ENCODE peak calls at places on chromosomes 11 and 22, in five cellular contexts. One of them, this sample, is unnamed. For H3K36me3, the result is how much of the 10 kb centered on the place peaks cover.

GRCh38 chr11:67584205-67584880 is 731 bp downstream of the GSTP1 start:
- DNase-seq in DND-41: peak
- DNase-seq in BE2C: peak
- DNase-seq in small intestine: peak
- DNase-seq in mucosa of descending colon: peak
- DNase-seq in this sample: no peak

GRCh38 chr11:119509277-119509841 is 86.4 kb upstream of the THY1 start:
- DNase-seq in BE2C: no peak
- DNase-seq in DND-41: no peak
- DNase-seq in mucosa of descending colon: no peak
- DNase-seq in small intestine: no peak
- DNase-seq in this sample: no peak

GRCh38 chr22:29933619-29934018 is 50.6 kb downstream of the MTMR3 start:
- DNase-seq in mucosa of descending colon: no peak
- DNase-seq in DND-41: no peak
- DNase-seq in small intestine: no peak
- DNase-seq in BE2C: no peak
- DNase-seq in this sample: no peak

GRCh38 chr11:134372961-134373360 is 39.1 kb downstream of the B3GAT1 start:
- DNase-seq in small intestine: no peak
- DNase-seq in DND-41: no peak
- DNase-seq in mucosa of descending colon: peak
- DNase-seq in BE2C: no peak
- DNase-seq in this sample: no peak

GRCh38 chr11:70247710-70248072 is 22.8 kb upstream of the PPFIA1 start:
- DNase-seq in BE2C: no peak
- DNase-seq in DND-41: no peak
- DNase-seq in small intestine: no peak
- DNase-seq in mucosa of descending colon: no peak
- DNase-seq in this sample: no peak

GRCh38 chr11:67608486-67608885 is 1.8 kb downstream of the NDUFV1 start:
- DNase-seq in BE2C: no peak
- DNase-seq in small intestine: no peak
- DNase-seq in DND-41: no peak
- DNase-seq in mucosa of descending colon: peak
- DNase-seq in this sample: no peak

GRCh38 chr11:69444381-69445130 is 36.9 kb upstream of the LINC01488 start:
- DNase-seq in BE2C: no peak
- DNase-seq in small intestine: no peak
- DNase-seq in mucosa of descending colon: peak
- DNase-seq in DND-41: no peak
- DNase-seq in this sample: no peak

GRCh38 chr11:16572946-16573345 is 165.5 kb upstream of the C11orf58 start:
- DNase-seq in small intestine: no peak
- DNase-seq in BE2C: no peak
- DNase-seq in DND-41: no peak
- DNase-seq in mucosa of descending colon: no peak
- DNase-seq in this sample: no peak

GRCh38 chr11:10735532-10736465 is 15.2 kb upstream of the CTR9 start:
- DNase-seq in BE2C: peak
- DNase-seq in mucosa of descending colon: peak
- DNase-seq in small intestine: peak
- DNase-seq in DND-41: peak
- DNase-seq in this sample: peak

GRCh38 chr11:112289588-112290461 is 29.2 kb upstream of the PLET1 start:
- DNase-seq in mucosa of descending colon: peak
- DNase-seq in DND-41: peak
- DNase-seq in BE2C: peak
- DNase-seq in small intestine: peak
- DNase-seq in this sample: peak

GRCh38 chr22:36339171-36340065 is 48.3 kb downstream of the MYH9 start:
- DNase-seq in BE2C: no peak
- DNase-seq in mucosa of descending colon: no peak
- DNase-seq in DND-41: no peak
- DNase-seq in small intestine: no peak
- DNase-seq in this sample: no peak

GRCh38 chr11:133906241-133906640 is 50.5 kb downstream of the IGSF9B start:
- DNase-seq in mucosa of descending colon: no peak
- DNase-seq in BE2C: no peak
- DNase-seq in small intestine: no peak
- DNase-seq in DND-41: no peak
- DNase-seq in this sample: no peak

GRCh38 chr22:29773233-29773632 is 6.1 kb downstream of the UQCR10 start:
- DNase-seq in DND-41: no peak
- DNase-seq in small intestine: no peak
- DNase-seq in BE2C: no peak
- DNase-seq in mucosa of descending colon: no peak
- DNase-seq in this sample: no peak

GRCh38 chr22:46748948-46749681 is 11.1 kb upstream of the CERK start:
- DNase-seq in BE2C: no peak
- DNase-seq in DND-41: peak
- DNase-seq in mucosa of descending colon: no peak
- DNase-seq in small intestine: no peak
- DNase-seq in this sample: peak

GRCh38 chr11:20451568-20451967 is 64.1 kb downstream of the PRMT3 start:
- DNase-seq in mucosa of descending colon: no peak
- DNase-seq in DND-41: no peak
- DNase-seq in BE2C: peak
- DNase-seq in small intestine: no peak
- DNase-seq in this sample: no peak

GRCh38 chr11:30342736-30343166 is 19.8 kb downstream of the ARL14EP start:
- DNase-seq in small intestine: no peak
- DNase-seq in DND-41: no peak
- DNase-seq in BE2C: no peak
- DNase-seq in mucosa of descending colon: no peak
- DNase-seq in this sample: no peak

GRCh38 chr11:77361184-77361583 is 59.7 kb upstream of the GDPD4 start:
- DNase-seq in mucosa of descending colon: no peak
- DNase-seq in DND-41: no peak
- DNase-seq in BE2C: no peak
- DNase-seq in small intestine: no peak
- DNase-seq in this sample: no peak

GRCh38 chr22:22342697-22343602 is 98.4 kb downstream of the VPREB1 start:
- DNase-seq in DND-41: peak
- DNase-seq in small intestine: peak
- DNase-seq in mucosa of descending colon: peak
- DNase-seq in BE2C: peak
- DNase-seq in this sample: peak

DNA sequence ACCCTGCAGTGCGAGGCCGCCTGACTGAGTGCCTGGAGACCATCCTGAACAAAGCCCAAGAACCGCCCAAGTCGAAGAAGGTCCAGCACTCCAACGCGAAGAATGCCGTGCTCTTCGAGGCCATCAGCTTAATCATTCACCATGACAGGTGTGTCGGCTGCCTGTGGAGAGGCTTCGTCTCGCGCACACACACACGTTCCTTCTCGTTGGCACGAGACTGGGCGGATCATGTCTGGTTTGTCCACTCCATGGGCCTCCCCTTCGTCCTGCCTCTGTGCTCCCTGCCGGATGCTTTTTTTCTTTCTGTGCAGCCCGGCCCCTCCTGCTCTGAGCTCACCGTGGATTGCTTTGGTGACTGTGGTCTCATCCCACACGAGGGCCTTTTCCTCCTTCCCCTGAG is 51.1 kb downstream of the MUC6 start:
- DNase-seq in mucosa of descending colon: peak
- DNase-seq in BE2C: no peak
- DNase-seq in small intestine: peak
- DNase-seq in DND-41: no peak
- DNase-seq in this sample: no peak
- H3K36me3 ChIP-seq in mucosa of descending colon: under half
- H3K36me3 ChIP-seq in BE2C: under half
- H3K36me3 ChIP-seq in small intestine: under half
- H3K36me3 ChIP-seq in DND-41: half or more
- H3K36me3 ChIP-seq in this sample: half or more

GRCh38 chr11:25038131-25038530 is 541.3 kb downstream of the LUZP2 start:
- DNase-seq in DND-41: no peak
- DNase-seq in mucosa of descending colon: no peak
- DNase-seq in small intestine: no peak
- DNase-seq in BE2C: no peak
- DNase-seq in this sample: no peak

GRCh38 chr11:25037431-25037830 is 540.6 kb downstream of the LUZP2 start:
- DNase-seq in small intestine: no peak
- DNase-seq in mucosa of descending colon: no peak
- DNase-seq in BE2C: no peak
- DNase-seq in DND-41: no peak
- DNase-seq in this sample: no peak

GRCh38 chr11:25039165-25039564 is 542.3 kb downstream of the LUZP2 start:
- DNase-seq in mucosa of descending colon: no peak
- DNase-seq in BE2C: no peak
- DNase-seq in small intestine: no peak
- DNase-seq in DND-41: no peak
- DNase-seq in this sample: no peak
- H3K36me3 ChIP-seq in mucosa of descending colon: under half
- H3K36me3 ChIP-seq in BE2C: under half
- H3K36me3 ChIP-seq in small intestine: under half
- H3K36me3 ChIP-seq in DND-41: under half
- H3K36me3 ChIP-seq in this sample: under half

DNA sequence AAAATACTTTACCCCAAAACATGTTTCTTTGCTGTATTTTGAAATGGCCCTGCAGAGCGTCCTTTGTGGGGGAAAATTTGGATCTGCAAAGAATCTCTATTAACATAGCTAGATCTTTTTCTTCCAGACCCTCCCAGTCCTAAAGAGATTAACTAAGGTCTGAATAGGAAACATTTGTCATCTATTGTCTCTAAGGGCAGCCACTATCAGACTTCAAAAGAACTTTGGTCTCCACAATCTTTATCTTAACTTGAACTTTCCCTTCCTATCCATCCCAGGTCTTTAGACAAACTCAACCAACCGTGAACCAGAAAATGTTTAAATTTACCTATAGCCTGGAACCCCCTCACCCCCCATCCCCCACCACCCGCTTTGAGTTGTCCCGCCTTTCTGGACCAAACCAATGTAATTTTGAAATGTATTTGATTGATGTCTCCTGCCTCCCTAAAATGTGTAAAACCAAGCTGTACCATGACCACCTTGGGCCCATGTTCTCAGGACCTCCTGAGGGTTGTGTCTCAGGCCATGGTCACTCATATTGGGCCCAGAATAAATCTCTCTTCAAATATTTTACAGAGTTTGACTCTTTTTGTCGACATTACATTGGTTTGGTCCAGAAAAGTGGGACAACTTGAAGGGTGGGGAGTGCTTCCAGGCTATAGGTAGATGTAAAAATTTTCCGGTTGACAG is 3.5 kb upstream of the KRTAP5-9 start:
- DNase-seq in BE2C: no peak
- DNase-seq in DND-41: no peak
- DNase-seq in mucosa of descending colon: no peak
- DNase-seq in small intestine: peak
- DNase-seq in this sample: no peak
- H3K36me3 ChIP-seq in BE2C: under half
- H3K36me3 ChIP-seq in DND-41: under half
- H3K36me3 ChIP-seq in mucosa of descending colon: under half
- H3K36me3 ChIP-seq in small intestine: under half
- H3K36me3 ChIP-seq in this sample: under half

DNA sequence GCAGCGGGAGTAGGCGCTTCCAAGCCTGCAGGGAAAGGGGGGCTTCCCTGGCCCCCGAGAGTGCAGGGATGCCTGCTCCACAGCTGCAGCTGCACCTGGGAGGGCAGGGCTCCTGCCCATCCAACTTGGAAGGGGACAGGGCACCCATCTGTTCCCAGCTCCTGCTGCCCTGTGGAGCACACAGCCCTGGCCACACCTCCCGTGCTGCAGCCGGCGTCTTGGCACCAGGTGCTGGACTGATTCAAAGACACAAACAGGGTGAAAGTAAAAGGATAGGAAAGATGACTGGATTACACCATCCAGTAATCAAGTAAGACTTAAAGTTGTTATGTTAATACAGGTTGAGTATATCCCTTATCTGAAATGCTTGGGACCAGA is 14.8 kb downstream of the NPAT start:
- DNase-seq in DND-41: no peak
- DNase-seq in small intestine: no peak
- DNase-seq in mucosa of descending colon: no peak
- DNase-seq in BE2C: no peak
- DNase-seq in this sample: no peak
- H3K36me3 ChIP-seq in DND-41: half or more
- H3K36me3 ChIP-seq in small intestine: under half
- H3K36me3 ChIP-seq in mucosa of descending colon: under half
- H3K36me3 ChIP-seq in BE2C: half or more
- H3K36me3 ChIP-seq in this sample: half or more

DNA sequence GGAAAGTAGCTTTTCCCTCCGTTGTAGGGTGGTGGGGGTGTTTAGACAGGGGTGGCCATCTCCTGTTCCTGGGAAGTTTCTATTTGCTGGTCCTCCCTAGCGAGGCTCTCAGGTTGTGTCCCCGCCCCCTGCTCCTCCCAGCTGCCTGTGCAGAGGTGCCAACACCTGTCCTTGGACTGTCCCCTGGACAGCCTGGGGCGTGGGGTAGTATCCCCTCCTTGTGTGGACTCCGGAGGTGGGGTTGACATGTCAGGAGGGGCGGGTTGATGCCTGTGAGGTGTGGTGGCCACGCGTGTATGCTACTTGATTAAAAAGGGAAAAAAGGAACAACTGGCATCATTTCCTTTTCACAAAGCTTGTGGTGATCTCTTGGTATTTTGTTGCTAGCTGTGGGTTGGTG is 14.3 kb upstream of the RANBP1 start:
- DNase-seq in small intestine: no peak
- DNase-seq in DND-41: no peak
- DNase-seq in BE2C: peak
- DNase-seq in mucosa of descending colon: peak
- DNase-seq in this sample: no peak
- H3K36me3 ChIP-seq in small intestine: under half
- H3K36me3 ChIP-seq in DND-41: half or more
- H3K36me3 ChIP-seq in BE2C: half or more
- H3K36me3 ChIP-seq in mucosa of descending colon: under half
- H3K36me3 ChIP-seq in this sample: under half

DNA sequence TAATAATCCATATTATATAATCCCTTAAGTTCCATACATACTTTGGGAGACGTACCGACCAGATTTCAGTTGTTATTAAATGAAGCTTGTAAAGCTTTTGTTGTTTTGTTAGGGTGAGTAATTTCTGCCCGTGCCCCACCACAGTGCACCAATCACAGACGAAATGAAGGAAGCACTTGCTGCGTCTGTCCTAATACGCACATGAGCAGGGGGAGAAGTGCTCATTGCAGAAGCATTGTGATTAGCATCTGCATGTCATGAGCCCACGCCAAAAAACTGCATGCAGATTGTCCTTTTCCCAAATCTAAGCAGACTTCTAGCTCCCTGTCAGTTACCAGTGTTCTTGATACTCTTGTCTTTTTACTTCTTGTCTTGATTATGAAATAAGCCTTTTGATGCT is 15.5 kb downstream of the RBX1 start:
- DNase-seq in DND-41: no peak
- DNase-seq in mucosa of descending colon: no peak
- DNase-seq in BE2C: no peak
- DNase-seq in small intestine: no peak
- DNase-seq in this sample: no peak
- H3K36me3 ChIP-seq in DND-41: half or more
- H3K36me3 ChIP-seq in mucosa of descending colon: under half
- H3K36me3 ChIP-seq in BE2C: half or more
- H3K36me3 ChIP-seq in small intestine: under half
- H3K36me3 ChIP-seq in this sample: half or more